ENCODE peak calls at places on chromosomes 1 and 21, in eight cellular contexts. C is ovary, A is gastrocnemius medialis, H is HCT116, W is heart left ventricle, E is right lobe of liver, J is A549, F is lower leg skin. Y is an unnamed sample.
A peak's percentile ranks its signal among the peaks of the same experiment; 100 is the strongest.

GRCh38 chr1:108877858-108878257 is 1.1 kb downstream of the GPSM2 start:
- DNase-seq in C (no peak), F (no peak), W (no peak), J (no peak), H (no peak), E (no peak), A (no peak), Y (peak; percentile 46)

GRCh38 chr21:25080706-25081495 is 526.4 kb downstream of the MRPL39 start:
- DNase-seq in W (no peak), J (no peak), C (no peak), H (no peak), E (no peak), A (no peak), F (no peak), Y (no peak)

GRCh38 chr1:85707267-85707989 is 805 bp downstream of the ZNHIT6 start:
- DNase-seq in J (no peak), E (no peak), C (no peak), F (no peak), W (no peak), A (no peak), H (no peak), Y (peak; percentile 33)

GRCh38 chr1:156151093-156151688 is 2.2 kb upstream of the SEMA4A start:
- DNase-seq in W (no peak), E (no peak), H (no peak), C (no peak), A (no peak), J (no peak), F (no peak), Y (no peak)

GRCh38 chr1:85277027-85277625 is 694 bp upstream of the BCL10 start:
- DNase-seq in J (no peak), W (no peak), F (no peak), E (no peak), C (no peak), A (no peak), H (no peak), Y (no peak)

GRCh38 chr1:11862890-11863289 is 4.1 kb upstream of the NPPB start:
- DNase-seq in F (no peak), E (no peak), H (no peak), W (no peak), J (no peak), A (no peak), C (no peak), Y (no peak)

GRCh38 chr21:29351691-29352090 is 53.0 kb downstream of the BACH1 start:
- DNase-seq in W (no peak), A (no peak), E (no peak), H (no peak), F (no peak), C (no peak), J (no peak), Y (no peak)

GRCh38 chr1:109659997-109660755 is 4.3 kb downstream of the GSTM4 start:
- DNase-seq in A (no peak), C (peak; percentile 78), E (no peak), H (no peak), W (no peak), J (no peak), F (peak; percentile 61), Y (no peak)

GRCh38 chr1:12438349-12438924 is 179.6 kb downstream of the DHRS3 start:
- DNase-seq in F (no peak), W (no peak), J (no peak), C (no peak), E (no peak), A (no peak), H (no peak), Y (no peak)

GRCh38 chr1:157894613-157895012 is 53.0 kb upstream of the CD5L start:
- DNase-seq in A (no peak), J (no peak), C (no peak), F (no peak), H (no peak), E (no peak), W (no peak), Y (no peak)

GRCh38 chr1:154983776-154984466 is 777 bp downstream of the FLAD1 start:
- DNase-seq in H (no peak), F (no peak), E (no peak), C (no peak), W (no peak), A (no peak), J (no peak), Y (no peak)

GRCh38 chr1:184574588-184574987 is 180.1 kb downstream of the EDEM3 start:
- DNase-seq in W (no peak), F (no peak), H (no peak), A (peak; percentile 48), E (no peak), J (no peak), C (no peak), Y (no peak)

GRCh38 chr1:67339623-67340343 is 32.1 kb downstream of the IL12RB2 start:
- DNase-seq in A (peak; percentile 53), J (no peak), C (no peak), F (no peak), W (no peak), E (no peak), H (no peak), Y (no peak)

GRCh38 chr1:209490013-209490412 is 93.5 kb upstream of the CAMK1G start:
- DNase-seq in C (no peak), J (peak; percentile 11), F (no peak), H (no peak), A (no peak), W (no peak), E (no peak), Y (no peak)
- TF ChIP-seq POLR2A in C (no peak), J (no peak), F (no peak), H (no peak), A (no peak), W (no peak), E (no peak), Y (no peak)

GRCh38 chr1:116570358-116571214 is at the start of gene CD58:
- DNase-seq in E (peak; percentile 94), J (peak; percentile 69), C (peak; percentile 80), H (peak; percentile 57), F (peak; percentile 97), A (peak; percentile 78), W (peak; percentile 96), Y (peak; percentile 92)
- TF ChIP-seq POLR2A in E (peak; percentile 88), J (peak; percentile 72), C (peak; percentile 28), H (peak; percentile 24), F (peak; percentile 9), A (peak; percentile 82), W (peak; percentile 83), Y (peak; percentile 85)

DNA sequence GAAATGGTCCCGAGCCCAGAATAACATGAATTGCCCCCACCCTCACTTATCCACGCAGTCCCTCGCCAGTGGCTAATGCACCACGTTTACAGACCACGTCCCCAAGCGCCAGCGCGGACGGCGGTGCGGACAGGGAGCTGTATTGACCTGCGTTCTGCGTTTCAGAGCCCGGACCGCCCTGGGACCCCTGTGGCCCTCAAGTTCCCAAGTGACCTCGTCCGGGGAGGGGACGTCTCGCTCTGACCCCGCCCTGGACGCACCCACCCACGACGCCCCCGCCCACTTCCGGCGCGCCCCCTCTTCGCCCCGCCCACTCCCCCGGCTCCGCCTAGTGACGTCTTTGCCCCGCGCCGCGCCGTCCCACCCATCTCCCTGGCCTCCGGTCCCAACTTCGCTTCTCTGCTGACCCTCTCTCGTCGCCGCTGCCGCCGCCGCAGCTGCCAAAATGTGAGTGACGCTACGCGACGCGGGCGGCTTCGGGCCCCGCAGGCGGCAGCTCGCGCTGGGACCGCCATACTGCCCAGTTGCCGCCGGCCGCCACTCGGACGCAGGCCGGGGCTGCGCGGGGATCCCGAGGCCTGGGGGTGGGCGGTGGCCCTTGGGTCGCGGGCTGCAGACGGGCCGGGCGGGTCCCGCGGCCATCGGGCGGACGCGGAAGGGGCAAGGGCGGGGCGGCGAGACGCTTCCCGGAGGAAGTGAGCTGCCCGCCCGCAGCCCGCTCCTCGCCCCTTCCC is at the start of gene VAMP3:
- DNase-seq in H (peak; percentile 44), W (peak; percentile 95), A (peak; percentile 86), E (peak; percentile 93), J (peak; percentile 73), F (peak; percentile 98), C (peak; percentile 87), Y (peak; percentile 91)
- TF ChIP-seq POLR2A in H (no peak), W (peak; percentile 60), A (peak; percentile 72), E (peak; percentile 68), J (peak; percentile 52), F (no peak), C (peak; percentile 67), Y (peak; percentile 49)

GRCh38 chr1:6093061-6093460 is 47.4 kb downstream of the KCNAB2 start:
- DNase-seq in W (peak; percentile 52), A (no peak), F (no peak), J (no peak), H (no peak), E (no peak), C (no peak), Y (no peak)
- TF ChIP-seq POLR2A in W (no peak), A (no peak), F (no peak), J (no peak), H (no peak), E (no peak), C (no peak), Y (no peak)

GRCh38 chr1:15948091-15948591 is 27.8 kb downstream of the ZBTB17 start:
- DNase-seq in F (peak; percentile 84), E (no peak), A (no peak), C (peak; percentile 37), H (no peak), J (no peak), W (no peak), Y (no peak)
- TF ChIP-seq POLR2A in F (no peak), E (no peak), A (no peak), C (no peak), H (no peak), J (no peak), W (no peak), Y (no peak)

GRCh38 chr1:173866462-173866861 is 1.3 kb downstream of the GAS5 start:
- DNase-seq in C (no peak), H (no peak), J (no peak), F (no peak), A (no peak), W (no peak), E (no peak), Y (peak; percentile 52)
- TF ChIP-seq POLR2A in C (no peak), H (no peak), J (no peak), F (no peak), A (no peak), W (no peak), E (no peak), Y (no peak)